ENCODE peak calls at places on chromosomes 16 and 17, in ten cellular contexts. X is CD8-positive, alpha-beta T cell; G is CD8-positive, alpha-beta memory T cell; J is lower leg skin; I is heart right ventricle; O is IMR-90; E is GM23248; W is cardiac fibroblast; D is endodermal cell; M is tibial nerve. K is an unnamed sample.

GRCh38 chr17:44218344-44219125 is 940 bp downstream of the UBTF start:
- DNase-seq in I (peak), M (peak), E (peak), W (peak), G (peak), J (peak), D (peak), O (peak), X (peak), K (peak)

GRCh38 chr16:89599451-89599858 is 14.0 kb upstream of the DPEP1 start:
- DNase-seq in I (no peak), E (peak), J (no peak), M (no peak), G (no peak), X (no peak), D (peak), W (no peak), O (no peak), K (peak)

GRCh38 chr16:56777533-56777932 is 47.6 kb downstream of the NUP93 start:
- DNase-seq in D (no peak), J (no peak), X (no peak), M (no peak), O (no peak), W (no peak), E (peak), I (no peak), G (no peak), K (no peak)

GRCh38 chr16:74936902-74937560 is 47.9 kb downstream of the WDR59 start:
- DNase-seq in E (peak), J (no peak), D (no peak), M (no peak), O (peak), W (peak), I (no peak), X (no peak), G (no peak), K (no peak)

GRCh38 chr17:68428498-68429172 is 28.7 kb downstream of the WIPI1 start:
- DNase-seq in I (no peak), M (no peak), O (no peak), G (no peak), D (no peak), E (no peak), X (no peak), J (peak), W (no peak), K (no peak)

GRCh38 chr17:43695968-43696865 is 34.5 kb upstream of the MEOX1 start:
- DNase-seq in O (peak), D (no peak), G (no peak), X (no peak), W (peak), J (no peak), M (no peak), E (peak), I (peak), K (no peak)

GRCh38 chr16:15604460-15605390 is 38.2 kb downstream of the MARF1 start:
- DNase-seq in M (no peak), J (peak), I (no peak), E (peak), O (no peak), D (no peak), X (no peak), W (no peak), G (no peak), K (no peak)

GRCh38 chr17:36945959-36946725 is 2.6 kb upstream of the AATF start:
- DNase-seq in O (no peak), X (no peak), M (no peak), W (no peak), J (peak), D (peak), E (no peak), I (no peak), G (no peak), K (no peak)

GRCh38 chr16:82509636-82510035 is 117.1 kb upstream of the CDH13 start:
- DNase-seq in I (no peak), W (no peak), E (peak), G (no peak), D (no peak), O (no peak), J (no peak), X (no peak), M (no peak), K (no peak)

GRCh38 chr17:2466936-2467335 is 44.8 kb downstream of the METTL16 start:
- DNase-seq in D (no peak), M (no peak), J (no peak), O (no peak), G (no peak), E (no peak), I (no peak), X (no peak), W (no peak), K (no peak)

GRCh38 chr16:3056336-3057180 is 8.9 kb upstream of the IL32 start:
- DNase-seq in E (no peak), G (no peak), J (no peak), W (no peak), I (no peak), M (no peak), O (no peak), D (no peak), X (no peak), K (no peak)

DNA sequence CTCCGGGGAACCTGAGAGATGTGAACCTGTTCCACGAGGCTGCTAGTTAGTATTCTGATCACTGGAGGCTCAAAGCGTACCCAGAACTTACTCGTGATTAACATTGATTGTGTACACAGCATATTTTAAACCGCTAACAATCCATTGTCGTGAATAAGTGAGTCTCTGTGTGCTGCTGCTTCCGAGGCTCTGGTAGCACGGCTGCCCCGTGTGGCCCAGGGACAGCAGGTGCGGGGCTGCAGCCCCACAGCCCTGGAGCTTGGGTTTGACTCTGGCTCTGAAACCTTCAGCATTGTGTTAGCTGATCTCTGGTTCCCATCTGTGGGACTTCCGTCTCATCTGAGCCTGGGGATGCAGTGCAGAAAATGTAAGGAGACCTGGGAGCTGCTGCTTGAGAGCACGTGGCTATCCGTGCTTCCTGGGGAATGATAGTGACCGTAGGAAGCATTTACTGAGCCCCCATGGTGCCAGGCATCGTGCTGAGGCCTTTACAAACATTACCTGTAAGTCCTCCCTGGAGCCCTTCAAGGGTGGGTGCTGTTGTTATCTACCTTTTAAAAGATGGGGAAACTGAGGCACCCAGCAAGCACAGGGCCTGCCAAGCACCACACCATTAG is 190.8 kb upstream of the CHMP6 start:
- DNase-seq in M (no peak), X (no peak), W (no peak), E (no peak), J (peak), I (no peak), O (no peak), D (peak), G (no peak), K (no peak)
- H3K4me3 ChIP-seq in M (no peak), X (no peak), W (no peak), E (no peak), J (no peak), I (no peak), O (no peak), D (no peak), G (no peak), K (no peak)

GRCh38 chr17:47789611-47790520 is 31.7 kb downstream of the OSBPL7 start:
- DNase-seq in M (peak), G (peak), X (peak), W (peak), E (peak), D (peak), J (peak), I (peak), O (peak), K (no peak)
- H3K4me3 ChIP-seq in M (peak), G (peak), X (peak), W (peak), E (peak), D (peak), J (no peak), I (peak), O (peak), K (no peak)

DNA sequence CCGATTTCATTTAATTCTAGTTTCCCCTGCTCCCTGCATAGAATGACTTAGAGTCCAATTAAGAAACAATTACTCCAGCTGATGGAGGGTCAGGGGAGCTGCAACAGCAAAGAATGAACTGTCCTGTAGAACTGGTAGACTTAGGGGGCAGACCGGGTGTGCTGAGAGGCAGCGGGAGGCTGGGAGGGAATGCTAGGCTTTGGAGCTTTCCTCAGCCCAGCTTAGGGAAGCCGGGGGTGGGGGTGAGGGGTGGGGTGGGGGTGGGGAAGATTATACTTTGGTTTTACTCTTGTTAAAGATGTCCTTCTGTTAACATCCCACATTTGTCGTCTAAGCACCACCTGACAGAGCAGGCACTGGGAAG is 458.6 kb upstream of the ASIC2 start:
- DNase-seq in J (no peak), G (no peak), I (no peak), E (peak), X (no peak), W (no peak), O (no peak), M (no peak), D (peak), K (no peak)
- H3K4me3 ChIP-seq in J (no peak), G (no peak), I (peak), E (peak), X (no peak), W (no peak), O (no peak), M (no peak), D (peak), K (no peak)

GRCh38 chr17:40061532-40062038 is 1.2 kb upstream of the THRA start:
- DNase-seq in X (no peak), M (no peak), I (no peak), J (no peak), D (no peak), E (no peak), W (no peak), G (no peak), O (no peak), K (no peak)
- H3K4me3 ChIP-seq in X (no peak), M (no peak), I (no peak), J (no peak), D (no peak), E (no peak), W (no peak), G (no peak), O (no peak), K (no peak)

DNA sequence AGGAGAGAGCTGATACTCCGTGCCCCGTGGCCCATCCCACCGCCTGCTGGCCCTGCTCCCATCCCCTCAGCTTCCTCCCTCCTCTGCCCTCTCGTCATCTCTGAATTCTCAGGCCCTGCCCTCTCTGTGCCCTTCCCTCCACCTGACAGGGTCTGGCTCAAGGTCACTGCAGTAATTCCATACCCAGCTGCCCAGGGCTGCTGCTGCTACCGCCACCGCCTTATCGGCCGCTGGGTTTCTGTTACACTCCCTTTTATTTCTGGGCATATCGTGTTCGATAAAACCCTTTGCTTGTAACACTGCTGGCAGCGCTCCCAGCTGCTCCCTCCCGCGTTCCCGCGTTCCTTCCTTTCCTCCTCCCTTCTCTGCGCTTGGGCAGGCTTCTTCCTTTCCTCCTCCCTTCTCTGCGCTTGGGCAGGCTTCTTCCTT is 1.2 kb downstream of the EPN3 start:
- DNase-seq in M (peak), E (peak), I (peak), X (no peak), J (no peak), D (peak), O (peak), G (no peak), W (no peak), K (no peak)
- H3K4me3 ChIP-seq in M (no peak), E (peak), I (peak), X (no peak), J (peak), D (no peak), O (no peak), G (no peak), W (no peak), K (no peak)

GRCh38 chr17:79024901-79025737 is 1.1 kb downstream of the C1QTNF1 start:
- DNase-seq in G (no peak), E (peak), D (peak), X (no peak), W (peak), M (no peak), J (peak), I (peak), O (no peak), K (no peak)

GRCh38 chr17:79020631-79021301 is 3.2 kb upstream of the C1QTNF1 start:
- DNase-seq in E (peak), M (no peak), O (no peak), X (no peak), G (no peak), D (peak), J (peak), I (no peak), W (no peak), K (no peak)

GRCh38 chr17:79023180-79023705 is 726 bp upstream of the C1QTNF1 start:
- DNase-seq in J (peak), W (no peak), D (no peak), I (no peak), G (no peak), E (no peak), X (no peak), M (no peak), O (no peak), K (no peak)

GRCh38 chr17:79023886-79024771 is at the start of gene C1QTNF1:
- DNase-seq in G (peak), J (peak), O (peak), E (peak), X (peak), I (peak), M (no peak), D (peak), W (peak), K (peak)

GRCh38 chr17:79022507-79022991 is 1.4 kb upstream of the C1QTNF1 start:
- DNase-seq in J (peak), M (no peak), X (no peak), O (no peak), W (peak), I (peak), D (peak), G (no peak), E (no peak), K (no peak)
- H3K4me3 ChIP-seq in J (no peak), M (no peak), X (no peak), O (no peak), W (peak), I (no peak), D (no peak), G (no peak), E (no peak), K (no peak)

GRCh38 chr16:67001726-67002125 is 13.3 kb downstream of the CES4A start:
- DNase-seq in X (no peak), I (no peak), W (peak), G (no peak), D (no peak), M (no peak), J (no peak), E (no peak), O (no peak), K (no peak)
- H3K4me3 ChIP-seq in X (no peak), I (no peak), W (no peak), G (no peak), D (no peak), M (no peak), J (no peak), E (no peak), O (no peak), K (no peak)

GRCh38 chr17:40016692-40017000 is 1.4 kb downstream of the CSF3 start:
- DNase-seq in W (no peak), O (no peak), D (no peak), J (no peak), X (no peak), M (no peak), E (no peak), I (no peak), G (no peak), K (no peak)

GRCh38 chr17:40014375-40014980 is 762 bp upstream of the CSF3 start:
- DNase-seq in X (no peak), W (peak), J (no peak), D (no peak), E (no peak), I (no peak), M (no peak), G (no peak), O (no peak), K (no peak)

GRCh38 chr17:40015998-40016691 is 905 bp downstream of the CSF3 start:
- DNase-seq in M (no peak), W (no peak), X (no peak), E (no peak), J (no peak), O (no peak), G (no peak), I (no peak), D (peak), K (no peak)

GRCh38 chr17:40017422-40018080 is 2.3 kb downstream of the CSF3 start:
- DNase-seq in X (no peak), O (no peak), J (no peak), I (peak), W (peak), E (no peak), G (no peak), M (no peak), D (peak), K (no peak)

GRCh38 chr17:40015005-40015997 is at the start of gene CSF3:
- DNase-seq in D (peak), X (no peak), W (peak), G (no peak), M (no peak), O (no peak), I (no peak), E (no peak), J (no peak), K (no peak)
- H3K4me3 ChIP-seq in D (no peak), X (no peak), W (no peak), G (no peak), M (no peak), O (no peak), I (no peak), E (no peak), J (no peak), K (no peak)

GRCh38 chr17:77281024-77281903 is 140.5 kb downstream of the SEC14L1 start:
- DNase-seq in I (peak), G (peak), M (no peak), W (no peak), D (peak), X (peak), J (no peak), O (peak), E (peak), K (peak)
- H3K4me3 ChIP-seq in I (peak), G (peak), M (peak), W (peak), D (peak), X (peak), J (peak), O (peak), E (peak), K (peak)

K was measured in DND-41.